ENCODE peak calls at places on chromosomes 2 and 18, in four cellular contexts. U is K562, H is HepG2, X is GM12878. V is an unnamed sample.

GRCh38 chr2:20614201-20615045 is 36.5 kb downstream of the HS1BP3 start:
- DNase-seq in U (no peak), H (peak; percentile 73), X (no peak), V (peak; percentile 69)

GRCh38 chr2:95058466-95058988 is 33.0 kb downstream of the MAL start:
- DNase-seq in U (no peak), H (no peak), X (no peak), V (no peak)

GRCh38 chr2:198127627-198128026 is 323.2 kb downstream of the PLCL1 start:
- DNase-seq in U (peak; percentile 72), H (peak; percentile 56), X (peak; percentile 32), V (peak; percentile 55)

GRCh38 chr2:157903626-157904025 is 27.5 kb upstream of the ACVR1 start:
- DNase-seq in U (no peak), H (no peak), X (no peak), V (no peak)

GRCh38 chr2:128473175-128474013 is 154.7 kb upstream of the HS6ST1 start:
- DNase-seq in U (peak; percentile 54), H (no peak), X (peak; percentile 41), V (no peak)

GRCh38 chr18:77749189-77749588 is 499.5 kb downstream of the GALR1 start:
- DNase-seq in U (peak; percentile 20), H (no peak), X (no peak), V (peak; percentile 35)

GRCh38 chr2:119049968-119050657 is 108.1 kb downstream of the MARCO start:
- DNase-seq in U (peak; percentile 68), H (peak; percentile 19), X (no peak), V (peak; percentile 4)

GRCh38 chr2:209331291-209331844 is 92.5 kb upstream of the MAP2 start:
- DNase-seq in U (peak; percentile 10), H (peak; percentile 49), X (no peak), V (no peak)

GRCh38 chr18:3148930-3149535 is 70.7 kb downstream of the MYOM1 start:
- DNase-seq in U (peak; percentile 25), H (no peak), X (no peak), V (no peak)

GRCh38 chr2:39922679-39923416 is 143.8 kb upstream of the THUMPD2 start:
- DNase-seq in U (no peak), H (no peak), X (no peak), V (no peak)

GRCh38 chr2:16656784-16657391 is 8.7 kb downstream of the CYRIA start:
- DNase-seq in U (no peak), H (no peak), X (peak; percentile 83), V (no peak)

GRCh38 chr18:48729421-48729820 is 190.6 kb downstream of the CTIF start:
- DNase-seq in U (no peak), H (no peak), X (no peak), V (no peak)

GRCh38 chr18:22143347-22144340 is 25.7 kb upstream of the GATA6 start:
- DNase-seq in U (no peak), H (no peak), X (no peak), V (no peak)

GRCh38 chr2:217713395-217714267 is 289.2 kb downstream of the TNS1 start:
- DNase-seq in U (peak; percentile 57), H (peak; percentile 55), X (no peak), V (peak; percentile 83)

GRCh38 chr2:30940805-30941204 is 133.6 kb upstream of the CAPN13 start:
- DNase-seq in U (no peak), H (no peak), X (no peak), V (no peak)

GRCh38 chr2:136527560-136527959 is 237.8 kb upstream of the THSD7B start:
- DNase-seq in U (peak; percentile 45), H (peak; percentile 41), X (no peak), V (peak; percentile 32)

GRCh38 chr2:178280261-178280852 is 86.0 kb downstream of the OSBPL6 start:
- DNase-seq in U (peak; percentile 72), H (peak; percentile 53), X (no peak), V (peak; percentile 57)

GRCh38 chr2:230441188-230441897 is 25.3 kb downstream of the SP100 start:
- DNase-seq in U (no peak), H (no peak), X (peak; percentile 35), V (no peak)

GRCh38 chr2:222942556-222942955 is 81.7 kb downstream of the ACSL3 start:
- DNase-seq in U (no peak), H (no peak), X (no peak), V (no peak)
- TF ChIP-seq FOXK2 in U (no peak), H (no peak), X (no peak), V (no peak)

GRCh38 chr2:241110607-241111442 is 8.7 kb upstream of the MTERF4 start:
- DNase-seq in U (no peak), H (no peak), X (no peak), V (no peak)

GRCh38 chr2:241109210-241110088 is 7.4 kb upstream of the MTERF4 start:
- DNase-seq in U (no peak), H (no peak), X (no peak), V (no peak)

GRCh38 chr2:241107384-241107783 is 5.3 kb upstream of the MTERF4 start:
- DNase-seq in U (no peak), H (no peak), X (no peak), V (no peak)

GRCh38 chr2:241110089-241110606 is 8.1 kb upstream of the MTERF4 start:
- DNase-seq in U (no peak), H (no peak), X (no peak), V (no peak)

DNA sequence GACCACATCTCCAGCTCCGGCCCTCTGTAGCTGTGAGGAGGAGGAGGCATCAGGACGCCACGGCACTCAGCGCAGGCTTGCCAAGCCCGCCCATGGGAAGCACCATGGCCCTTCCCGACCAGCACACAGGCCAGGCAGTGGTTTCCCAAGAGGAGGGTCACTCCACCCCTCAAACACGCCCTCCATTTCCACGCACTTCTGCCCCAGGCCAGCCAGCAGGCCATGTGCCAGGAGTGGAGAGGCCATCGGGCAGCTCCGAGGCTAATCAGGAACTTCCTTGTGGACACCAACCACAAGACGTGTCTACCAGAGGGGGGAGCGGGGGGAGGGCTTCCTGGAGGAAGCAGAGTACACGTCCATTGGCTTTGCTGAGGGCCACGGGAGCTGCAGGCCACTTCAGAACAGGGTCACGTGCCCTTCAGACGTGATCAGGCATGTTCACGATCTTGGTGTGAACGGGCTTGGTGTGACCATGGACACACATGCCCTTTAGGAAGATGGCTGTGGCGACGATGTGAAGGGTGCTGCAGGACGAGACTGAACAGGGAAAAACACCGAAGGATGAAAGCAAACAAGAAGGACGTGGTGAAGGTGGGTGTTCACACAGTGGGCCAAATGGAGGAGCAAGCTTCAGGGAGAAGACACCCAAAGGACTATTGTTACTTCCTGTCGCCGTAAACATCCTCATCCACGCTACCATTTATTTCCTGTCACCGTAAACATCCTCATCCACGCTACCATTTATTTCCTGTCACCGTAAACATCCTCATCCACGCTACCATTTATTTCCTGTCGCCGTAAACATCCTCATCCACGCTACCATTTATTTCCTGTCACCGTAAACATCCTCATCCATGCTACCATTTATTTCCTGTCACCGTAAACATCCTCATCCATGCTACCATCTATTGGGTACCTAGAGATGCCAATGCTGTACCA is 6.5 kb upstream of the MTERF4 start:
- DNase-seq in U (no peak), H (no peak), X (no peak), V (no peak)
- TF ChIP-seq FOXK2 in U (no peak), H (no peak), X (no peak), V (no peak)

GRCh38 chr2:88668862-88669261 is 22.6 kb upstream of the RPIA start:
- DNase-seq in U (no peak), H (peak; percentile 76), X (no peak), V (no peak)
- TF ChIP-seq FOXK2 in U (no peak), H (no peak), X (no peak), V (no peak)

DNA sequence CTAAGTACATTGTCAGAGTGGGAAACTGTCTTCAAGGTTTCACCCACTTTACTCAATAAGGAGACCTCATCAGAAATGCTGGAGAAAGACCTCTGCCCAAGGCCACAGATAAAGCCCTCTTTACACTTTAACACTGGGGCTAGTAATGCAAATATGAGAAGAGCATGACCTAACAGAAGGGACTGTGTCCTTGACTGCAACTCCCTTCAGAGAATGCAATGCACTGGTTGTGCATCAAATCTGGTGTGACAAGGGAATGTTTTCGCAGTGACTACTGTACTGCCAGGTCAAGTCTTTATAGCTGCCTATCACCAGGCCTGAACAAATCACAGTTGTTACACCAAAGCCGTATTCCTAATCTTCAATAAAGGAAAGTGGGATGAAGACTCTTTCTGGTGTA is 28.6 kb downstream of the CDH19 start:
- DNase-seq in U (no peak), H (peak; percentile 10), X (no peak), V (no peak)
- TF ChIP-seq FOXK2 in U (no peak), H (no peak), X (no peak), V (no peak)

GRCh38 chr2:99706734-99707133 is 216.9 kb upstream of the REV1 start:
- DNase-seq in U (no peak), H (no peak), X (no peak), V (no peak)
- TF ChIP-seq FOXK2 in U (no peak), H (no peak), X (no peak), V (no peak)

DNA sequence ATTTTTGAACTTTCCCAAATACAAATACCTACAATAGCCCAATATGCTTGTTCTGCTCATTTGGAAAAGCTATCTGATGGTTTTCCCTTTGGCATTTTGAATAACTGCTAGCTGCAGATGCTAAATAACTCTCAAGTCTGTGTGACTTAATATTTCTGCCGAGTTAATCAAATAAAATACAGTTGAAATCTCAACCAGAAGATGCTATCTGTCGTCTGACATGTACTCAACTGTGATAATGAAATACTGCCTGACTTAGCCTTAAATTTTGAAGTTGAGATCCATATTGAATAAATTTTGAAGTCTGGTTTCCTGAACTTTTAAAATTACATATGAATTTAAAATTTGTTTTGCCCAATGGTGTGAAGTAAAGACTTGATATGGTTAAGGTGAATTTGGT is 204.4 kb upstream of the MEX3C start:
- DNase-seq in U (no peak), H (no peak), X (no peak), V (no peak)
- TF ChIP-seq FOXK2 in U (no peak), H (no peak), X (no peak), V (no peak)